ENCODE peak calls at places on chromosome 12, in five cellular contexts. R, V, H, A and M are unnamed samples.

GRCh38 chr12:53659011-53659551 is 16.8 kb downstream of the ATP5MC2 start:
- DNase-seq in R (no peak), V (peak; percentile 25), H (peak; percentile 45), A (no peak), M (peak; percentile 82)

GRCh38 chr12:34291426-34291901 is 269.2 kb downstream of the ALG10 start:
- DNase-seq in R (no peak), V (no peak), H (no peak), A (no peak), M (no peak)

GRCh38 chr12:17571047-17571446 is 518.9 kb downstream of the RERGL start:
- DNase-seq in R (no peak), V (no peak), H (no peak), A (no peak), M (no peak)

GRCh38 chr12:57334219-57334618 is 83.2 kb upstream of the STAC3 start:
- DNase-seq in R (no peak), V (no peak), H (no peak), A (no peak), M (no peak)

GRCh38 chr12:48005750-48006021 is 1.4 kb upstream of the COL2A1 start:
- DNase-seq in R (no peak), V (no peak), H (no peak), A (no peak), M (no peak)

GRCh38 chr12:97875064-97875463 is 412.5 kb downstream of the RMST start:
- DNase-seq in R (no peak), V (no peak), H (no peak), A (peak; percentile 19), M (no peak)

GRCh38 chr12:106342397-106343212 is 14.9 kb upstream of the POLR3B start:
- DNase-seq in R (no peak), V (peak; percentile 25), H (no peak), A (no peak), M (peak; percentile 92)

GRCh38 chr12:26317942-26318565 is 122.7 kb downstream of the SSPN start:
- DNase-seq in R (no peak), V (no peak), H (peak; percentile 46), A (no peak), M (no peak)

GRCh38 chr12:76764856-76765255 is 941 bp downstream of the ZDHHC17 start:
- DNase-seq in R (no peak), V (no peak), H (no peak), A (no peak), M (no peak)

GRCh38 chr12:123126294-123127144 is 24.4 kb downstream of the PITPNM2 start:
- DNase-seq in R (no peak), V (peak; percentile 94), H (peak; percentile 56), A (no peak), M (peak; percentile 87)

GRCh38 chr12:119068129-119068856 is 87.0 kb downstream of the SRRM4 start:
- DNase-seq in R (no peak), V (no peak), H (no peak), A (no peak), M (no peak)

GRCh38 chr12:107509421-107509820 is 176.2 kb upstream of the PWP1 start:
- DNase-seq in R (no peak), V (no peak), H (no peak), A (no peak), M (no peak)

GRCh38 chr12:65825573-65826512 is 1.6 kb downstream of the HMGA2 start:
- DNase-seq in R (no peak), V (peak; percentile 34), H (no peak), A (peak; percentile 67), M (no peak)

GRCh38 chr12:111393700-111394275 is 11.9 kb upstream of the SH2B3 start:
- DNase-seq in R (no peak), V (no peak), H (no peak), A (no peak), M (peak; percentile 69)

GRCh38 chr12:29771786-29772185 is 12.0 kb downstream of the TMTC1 start:
- DNase-seq in R (no peak), V (no peak), H (no peak), A (no peak), M (no peak)

GRCh38 chr12:9237286-9237685 is 29.1 kb upstream of the PZP start:
- DNase-seq in R (no peak), V (no peak), H (no peak), A (no peak), M (no peak)

GRCh38 chr12:108691154-108691994 is 39.9 kb downstream of the CORO1C start:
- DNase-seq in R (peak; percentile 28), V (peak; percentile 93), H (peak; percentile 99), A (peak; percentile 81), M (peak; percentile 99)

GRCh38 chr12:19030180-19030579 is 99.4 kb upstream of the PLEKHA5 start:
- DNase-seq in R (no peak), V (no peak), H (no peak), A (no peak), M (no peak)

GRCh38 chr12:118034429-118035193 is 18.1 kb downstream of the RFC5 start:
- DNase-seq in R (no peak), V (no peak), H (no peak), A (peak; percentile 18), M (no peak)

GRCh38 chr12:123364532-123365140 is at the start of gene SBNO1:
- DNase-seq in R (peak; percentile 86), V (peak; percentile 83), H (peak; percentile 65), A (peak; percentile 83), M (peak; percentile 87)

GRCh38 chr12:31466768-31467167 is 124.2 kb downstream of the DENND5B start:
- DNase-seq in R (no peak), V (no peak), H (no peak), A (no peak), M (no peak)

GRCh38 chr12:56087220-56087619 is 7.3 kb downstream of the ERBB3 start:
- DNase-seq in R (no peak), V (no peak), H (no peak), A (peak; percentile 19), M (peak; percentile 71)